ENCODE peak calls at places on chromosomes 4 and X, in four cellular contexts. L is aorta, X is brain microvascular endothelial cell, J is endodermal cell. B is an unnamed sample.
A peak's percentile ranks its signal among the peaks of the same experiment; 100 is the strongest.

GRCh38 chr4:112284662-112285411 is 867 bp downstream of the TIFA start:
- DNase-seq in L (no peak), X (no peak), J (no peak), B (no peak)

GRCh38 chr4:101597204-101597603 is 193.3 kb upstream of the BANK1 start:
- DNase-seq in L (no peak), X (no peak), J (no peak), B (no peak)

GRCh38 chrX:11351375-11352295 is 58.4 kb downstream of the AMELX start:
- DNase-seq in L (peak; percentile 74), X (peak; percentile 85), J (no peak), B (peak; percentile 65)

GRCh38 chr4:147831452-147832192 is 99.7 kb downstream of the ARHGAP10 start:
- DNase-seq in L (no peak), X (peak; percentile 87), J (no peak), B (peak; percentile 78)

GRCh38 chrX:115337735-115338134 is 48.2 kb downstream of the LUZP4 start:
- DNase-seq in L (no peak), X (peak; percentile 31), J (no peak), B (no peak)

GRCh38 chrX:130575831-130576404 is 174.1 kb downstream of the RBMX2 start:
- DNase-seq in L (peak; percentile 82), X (peak; percentile 14), J (peak; percentile 67), B (peak; percentile 62)

GRCh38 chrX:48911407-48912182 is at the start of gene SLC35A2:
- DNase-seq in L (peak; percentile 93), X (peak; percentile 70), J (peak; percentile 90), B (peak; percentile 83)

GRCh38 chr4:20512053-20512810 is 188.0 kb upstream of the PACRGL start:
- DNase-seq in L (no peak), X (no peak), J (no peak), B (no peak)

GRCh38 chr4:183506389-183506735 is 1.5 kb downstream of the ING2 start:
- DNase-seq in L (no peak), X (no peak), J (no peak), B (no peak)

GRCh38 chr4:118417325-118417724 is 64.5 kb upstream of the PRSS12 start:
- DNase-seq in L (no peak), X (no peak), J (no peak), B (no peak)

GRCh38 chrX:21905209-21905735 is 35.2 kb upstream of the SMS start:
- DNase-seq in L (no peak), X (no peak), J (no peak), B (no peak)

GRCh38 chr4:73068496-73069337 is 799 bp downstream of the COX18 start:
- DNase-seq in L (no peak), X (peak; percentile 11), J (peak; percentile 54), B (no peak)

GRCh38 chr4:88526221-88526815 is 2.7 kb upstream of the PYURF start:
- DNase-seq in L (no peak), X (no peak), J (no peak), B (no peak)

GRCh38 chr4:88518911-88519310 is 4.7 kb downstream of the PYURF start:
- DNase-seq in L (no peak), X (no peak), J (no peak), B (no peak)

GRCh38 chr4:88523325-88524129 is at the start of gene PYURF:
- DNase-seq in L (peak; percentile 98), X (peak; percentile 96), J (peak; percentile 98), B (peak; percentile 98)

GRCh38 chr4:88527787-88528186 is 4.2 kb upstream of the PYURF start:
- DNase-seq in L (no peak), X (no peak), J (no peak), B (no peak)

DNA sequence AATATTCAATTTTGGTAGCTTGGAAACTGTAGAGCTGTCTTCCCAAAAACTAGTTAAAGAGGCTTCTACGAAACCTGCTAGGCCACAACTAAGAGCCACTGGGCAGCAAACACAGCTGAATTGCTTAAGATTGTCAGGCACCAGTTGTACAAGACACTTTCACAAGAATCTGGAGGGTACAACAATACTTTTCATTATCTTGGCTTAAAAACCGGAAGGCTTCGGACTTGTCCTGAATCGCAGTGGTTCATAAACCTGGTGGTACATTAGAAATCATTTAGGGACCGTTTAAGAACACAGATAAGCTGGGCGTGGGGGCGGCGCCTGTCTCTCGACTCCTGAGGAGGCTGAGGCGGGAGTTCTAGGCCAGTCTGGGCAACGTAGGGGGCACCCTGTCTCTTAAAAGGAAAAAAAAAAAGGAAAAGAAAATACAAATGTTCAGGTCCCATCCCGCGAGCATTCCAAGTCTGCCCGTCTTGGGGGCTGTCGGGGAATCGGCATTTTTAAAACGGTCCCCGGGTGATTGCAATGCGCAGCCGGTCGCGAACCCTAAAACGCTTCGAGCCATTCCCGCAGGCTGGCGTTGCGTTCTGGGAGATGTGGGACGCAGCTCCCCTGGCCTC is 763 bp downstream of the PYURF start:
- DNase-seq in L (peak; percentile 78), X (peak; percentile 30), J (peak; percentile 69), B (peak; percentile 55)
- H3K27ac ChIP-seq in L (peak overlapping the region; percentile 62), X (peak overlapping the region; percentile 89), J (peak overlapping the region; percentile 60), B (peak overlapping the region; percentile 83)

GRCh38 chr4:80846210-80846609 is 184.3 kb upstream of the BMP3 start:
- DNase-seq in L (no peak), X (no peak), J (no peak), B (no peak)

GRCh38 chr4:80840396-80840795 is 190.1 kb upstream of the BMP3 start:
- DNase-seq in L (no peak), X (no peak), J (no peak), B (no peak)

GRCh38 chr4:80839792-80840191 is 190.7 kb upstream of the BMP3 start:
- DNase-seq in L (no peak), X (no peak), J (no peak), B (no peak)

GRCh38 chr4:80841587-80842281 is 188.8 kb upstream of the BMP3 start:
- DNase-seq in L (no peak), X (no peak), J (no peak), B (no peak)
- H3K4me3 ChIP-seq in L (no peak overlapping the region), X (no peak overlapping the region), J (no peak overlapping the region), B (no peak overlapping the region)

GRCh38 chr4:24070117-24070516 is 180.3 kb upstream of the PPARGC1A start:
- DNase-seq in L (no peak), X (peak; percentile 79), J (no peak), B (no peak)

GRCh38 chr4:24067367-24067766 is 177.5 kb upstream of the PPARGC1A start:
- DNase-seq in L (no peak), X (no peak), J (no peak), B (no peak)

GRCh38 chr4:24065974-24066373 is 176.1 kb upstream of the PPARGC1A start:
- DNase-seq in L (no peak), X (no peak), J (no peak), B (no peak)

GRCh38 chr4:24071612-24072372 is 181.9 kb upstream of the PPARGC1A start:
- DNase-seq in L (no peak), X (no peak), J (no peak), B (no peak)

DNA sequence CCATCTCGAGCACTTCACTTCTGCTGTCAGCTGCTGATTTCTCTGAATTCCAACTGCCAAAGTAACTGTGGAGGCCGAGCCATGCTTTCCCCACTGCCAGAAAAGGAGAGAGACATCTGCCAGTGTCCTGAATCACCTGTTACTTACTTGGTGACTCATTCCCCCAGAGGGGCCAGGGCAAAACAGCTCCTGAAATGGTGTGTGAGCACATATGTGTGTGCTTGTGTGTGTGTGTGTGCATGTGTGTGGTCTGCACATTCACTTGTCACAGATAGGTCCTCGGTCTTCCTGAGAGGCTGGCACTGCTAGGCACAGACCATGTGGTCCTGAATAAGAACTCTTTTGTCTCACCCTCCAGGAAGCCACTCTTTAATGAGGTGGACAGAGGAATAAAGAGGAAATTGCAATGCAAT is 177.9 kb upstream of the PPARGC1A start:
- DNase-seq in L (no peak), X (peak; percentile 38), J (peak; percentile 58), B (no peak)
- H3K27ac ChIP-seq in L (no peak overlapping the region), X (no peak overlapping the region), J (no peak overlapping the region), B (no peak overlapping the region)

DNA sequence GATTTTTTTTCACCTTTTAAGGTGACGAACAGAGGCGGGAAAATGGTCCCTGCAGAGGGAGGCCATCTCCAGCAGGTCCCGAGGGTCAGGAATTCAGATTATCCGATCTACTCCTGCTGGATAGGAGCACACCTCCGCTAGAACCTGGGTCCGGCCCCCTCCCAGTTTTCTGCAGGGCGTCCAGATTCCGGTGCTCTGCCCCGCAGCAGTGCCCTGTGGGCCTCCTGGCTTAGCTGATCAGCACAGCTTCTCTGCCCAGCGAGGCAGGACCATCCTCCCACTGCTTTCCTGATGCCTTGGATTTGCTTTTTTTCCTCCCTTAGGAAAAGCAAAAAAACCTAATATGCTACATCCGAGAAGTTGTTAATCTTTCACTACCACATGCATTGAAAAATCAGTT is 2.3 kb downstream of the TBL1X start:
- DNase-seq in L (no peak), X (no peak), J (no peak), B (no peak)
- H3K4me3 ChIP-seq in L (peak overlapping the region; percentile 43), X (peak overlapping the region; percentile 2), J (peak overlapping the region; percentile 74), B (peak overlapping the region; percentile 77)

DNA sequence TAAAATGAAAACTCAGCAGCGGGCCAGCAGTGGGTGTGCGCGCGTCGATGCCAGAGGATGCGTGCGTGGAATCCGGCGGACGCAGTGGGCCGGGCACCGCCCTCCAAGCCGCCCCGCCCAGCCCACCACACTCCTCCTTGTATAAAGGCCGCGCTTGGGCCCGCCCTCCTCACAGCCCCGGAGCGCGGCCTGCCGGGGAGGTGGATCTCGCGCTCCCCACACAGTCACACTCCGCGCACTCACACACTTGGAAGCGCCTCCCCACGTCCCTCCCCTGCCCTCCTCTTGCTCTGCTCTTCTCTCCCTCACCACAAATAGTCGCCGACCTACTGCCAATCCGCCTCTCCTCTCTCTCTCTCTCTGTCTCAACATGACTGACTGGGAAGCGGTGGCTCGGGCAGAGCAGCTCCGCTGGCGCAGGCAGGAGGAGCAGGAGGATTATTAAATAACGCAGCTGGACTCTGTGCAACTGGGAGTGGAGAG is at the start of gene CCSER1:
- DNase-seq in L (peak; percentile 88), X (no peak), J (peak; percentile 80), B (peak; percentile 76)
- H3K27ac ChIP-seq in L (no peak within 1 kb of the TSS), X (no peak within 1 kb of the TSS), J (no peak within 1 kb of the TSS), B (peak within 1 kb of the TSS; percentile 44)